ENCODE peak calls at places on chromosomes 3 and 15, in six cellular contexts. D, C, Y, W, R and L are unnamed samples.

GRCh38 chr3:70729845-70730244 is 417.4 kb upstream of the MDFIC2 start:
- DNase-seq in Y (no peak), W (no peak), D (no peak), R (no peak), C (peak), L (no peak)

GRCh38 chr3:189355481-189356201 is 183.9 kb downstream of the TPRG1 start:
- DNase-seq in D (peak), W (no peak), Y (no peak), C (peak), R (peak), L (no peak)

GRCh38 chr3:151377768-151378385 is 6.7 kb downstream of the P2RY12 start:
- DNase-seq in W (peak), C (no peak), R (no peak), D (no peak), Y (no peak), L (no peak)

GRCh38 chr3:30682434-30683155 is 76.2 kb downstream of the TGFBR2 start:
- DNase-seq in R (no peak), D (no peak), W (no peak), C (peak), Y (no peak), L (no peak)

GRCh38 chr3:15427981-15428380 is 583 bp downstream of the EAF1 start:
- DNase-seq in C (no peak), D (peak), R (no peak), W (no peak), Y (no peak), L (no peak)

GRCh38 chr15:87219650-87220615 is 1036.6 kb downstream of the NTRK3 start:
- DNase-seq in R (no peak), C (peak), D (no peak), Y (no peak), W (no peak), L (no peak)

GRCh38 chr3:39141211-39141995 is 12.0 kb downstream of the CSRNP1 start:
- DNase-seq in C (peak), W (no peak), R (peak), Y (peak), D (no peak), L (no peak)

GRCh38 chr15:70146771-70147170 is 49.1 kb upstream of the TLE3 start:
- DNase-seq in Y (no peak), D (no peak), R (no peak), C (no peak), W (no peak), L (no peak)

GRCh38 chr15:70486451-70487379 is 276.6 kb downstream of the UACA start:
- DNase-seq in Y (no peak), R (no peak), W (peak), C (peak), D (no peak), L (no peak)

GRCh38 chr15:42151736-42152135 is 4.7 kb downstream of the PLA2G4F start:
- DNase-seq in R (no peak), Y (no peak), D (no peak), W (no peak), C (peak), L (no peak)

GRCh38 chr3:156761713-156762575 is 64.2 kb upstream of the LEKR1 start:
- DNase-seq in D (no peak), Y (no peak), C (peak), R (no peak), W (no peak), L (no peak)

GRCh38 chr3:75171632-75172230 is 492.4 kb upstream of the FRG2C start:
- DNase-seq in Y (no peak), W (no peak), R (no peak), D (peak), C (peak), L (no peak)

GRCh38 chr15:39756806-39757522 is 25.7 kb downstream of the FSIP1 start:
- DNase-seq in R (no peak), Y (peak), D (peak), C (peak), W (no peak), L (peak)

GRCh38 chr15:23416349-23417276 is 30.4 kb downstream of the GOLGA6L2 start:
- DNase-seq in W (no peak), R (peak), D (no peak), Y (no peak), C (no peak), L (no peak)

GRCh38 chr3:38713121-38713520 is 63.6 kb upstream of the SCN5A start:
- DNase-seq in W (no peak), D (no peak), R (no peak), C (no peak), Y (no peak), L (no peak)

GRCh38 chr3:168876346-168877035 is 780.8 kb upstream of the GOLIM4 start:
- DNase-seq in W (no peak), D (no peak), Y (peak), C (peak), R (no peak), L (peak)

GRCh38 chr15:101324513-101325177 is 29.6 kb upstream of the SNRPA1 start:
- DNase-seq in W (no peak), D (no peak), R (no peak), Y (no peak), C (no peak), L (no peak)

GRCh38 chr3:42510325-42510724 is 7.9 kb downstream of the VIPR1 start:
- DNase-seq in W (no peak), D (no peak), Y (no peak), C (no peak), R (no peak), L (no peak)

GRCh38 chr3:101813817-101814440 is 34.9 kb downstream of the NXPE3 start:
- DNase-seq in W (peak), D (no peak), C (no peak), R (no peak), Y (no peak), L (no peak)

GRCh38 chr3:128486692-128487537 is 6.1 kb downstream of the GATA2 start:
- DNase-seq in W (no peak), R (peak), C (peak), D (peak), Y (no peak), L (peak)

GRCh38 chr3:38543602-38544001 is 47.5 kb downstream of the EXOG start:
- DNase-seq in Y (peak), W (no peak), C (no peak), R (no peak), D (no peak), L (no peak)

GRCh38 chr3:116770815-116771450 is 61.4 kb downstream of the TUSC7 start:
- DNase-seq in D (peak), C (peak), R (peak), W (peak), Y (peak), L (peak)
- TF ChIP-seq CTCF in D (peak), C (peak), R (peak), W (peak), Y (peak), L (peak)

DNA sequence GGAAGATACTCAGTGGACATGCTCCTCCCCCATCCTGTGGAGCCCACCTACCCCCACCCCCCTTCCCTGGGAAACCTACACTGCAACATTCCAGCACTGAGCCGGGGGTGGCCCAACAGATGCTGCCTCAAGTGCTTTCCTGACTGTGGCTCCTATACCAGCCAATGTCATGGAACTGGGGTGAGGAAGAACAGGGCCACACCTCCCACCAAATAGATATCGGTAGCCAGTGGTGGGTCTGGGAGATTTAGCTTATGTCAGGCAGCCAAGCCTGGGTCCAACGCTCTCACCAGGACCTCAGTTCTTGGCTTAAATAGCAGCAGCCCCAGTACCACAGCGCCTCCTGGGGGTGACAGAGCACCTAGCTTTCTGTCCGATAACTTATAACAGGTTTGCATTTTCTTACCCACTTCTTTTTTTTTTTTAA is 30.3 kb downstream of the CDC25A start:
- DNase-seq in C (peak), R (peak), D (peak), Y (peak), W (no peak), L (peak)
- TF ChIP-seq CTCF in C (peak), R (peak), D (peak), Y (peak), W (peak), L (peak)

GRCh38 chr3:124133366-124133940 is 141.5 kb upstream of the ROPN1 start:
- DNase-seq in W (no peak), C (no peak), Y (no peak), D (no peak), R (no peak), L (no peak)

GRCh38 chr3:124137264-124137663 is 145.3 kb upstream of the ROPN1 start:
- DNase-seq in Y (no peak), D (no peak), C (no peak), R (no peak), W (no peak), L (no peak)

GRCh38 chr3:124126446-124127017 is 134.6 kb upstream of the ROPN1 start:
- DNase-seq in W (no peak), Y (no peak), C (no peak), R (no peak), D (no peak), L (no peak)

GRCh38 chr3:124132813-124133212 is 140.9 kb upstream of the ROPN1 start:
- DNase-seq in D (no peak), C (peak), W (no peak), Y (no peak), R (no peak), L (no peak)

GRCh38 chr3:124131158-124132115 is 139.5 kb upstream of the ROPN1 start:
- DNase-seq in D (no peak), C (peak), W (no peak), R (no peak), Y (no peak), L (no peak)
- TF ChIP-seq CTCF in D (no peak), C (no peak), W (no peak), R (no peak), Y (no peak), L (no peak)

DNA sequence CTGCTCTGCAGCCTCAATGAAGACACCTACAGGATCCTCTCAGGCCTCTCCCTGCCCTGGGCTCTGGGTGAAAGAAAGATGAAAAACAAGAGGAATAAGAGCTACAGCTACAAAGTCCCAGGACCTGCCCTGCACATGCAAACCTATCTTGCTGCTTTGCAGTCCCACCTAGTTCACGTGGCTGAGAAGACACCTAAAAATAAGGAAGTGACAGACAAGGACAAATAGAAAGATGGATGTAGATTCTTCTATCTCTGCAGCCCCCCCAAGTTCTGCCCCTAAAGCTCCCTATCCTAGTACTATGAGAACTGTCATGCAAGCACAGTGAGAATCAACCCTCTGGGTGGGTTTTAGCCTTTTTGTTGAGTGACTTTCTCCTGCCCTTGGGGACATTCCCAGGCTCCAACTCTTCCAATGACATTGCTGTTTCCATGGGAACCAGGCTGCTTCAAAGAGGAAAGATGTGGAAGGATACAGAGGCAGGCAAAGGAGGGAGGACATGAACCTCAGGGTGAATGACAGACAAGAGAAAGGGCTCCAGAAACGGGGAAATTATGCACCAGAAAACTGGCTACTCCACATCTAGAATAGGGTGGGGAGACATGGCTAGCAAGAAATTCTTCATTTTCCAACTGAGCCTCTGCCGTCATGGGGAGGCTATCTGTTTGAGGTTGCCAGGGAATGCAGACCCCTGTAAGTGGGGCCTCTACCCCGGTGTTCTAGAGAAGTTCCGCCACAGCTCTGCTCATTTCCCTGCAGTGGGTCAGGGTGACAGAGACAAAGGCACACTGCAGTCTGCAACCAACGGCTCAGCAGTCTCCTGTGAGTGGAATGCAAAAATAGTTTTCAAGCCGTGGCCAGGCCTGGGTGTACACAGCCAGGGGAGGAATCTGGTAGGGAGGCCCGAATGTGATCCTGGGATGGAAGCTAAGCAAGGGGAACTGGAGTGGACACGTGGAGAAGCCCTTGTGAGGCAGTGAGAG is 5.2 kb downstream of the CSPG5 start:
- DNase-seq in W (no peak), Y (no peak), D (peak), R (no peak), C (no peak), L (no peak)
- TF ChIP-seq CTCF in W (no peak), Y (no peak), D (no peak), R (no peak), C (no peak), L (no peak)

GRCh38 chr3:196486263-196486662 is 17.3 kb downstream of the RNF168 start:
- DNase-seq in D (no peak), R (no peak), W (no peak), C (no peak), Y (no peak), L (peak)
- TF ChIP-seq CTCF in D (peak), R (peak), W (peak), C (peak), Y (peak), L (no peak)

GRCh38 chr15:74787251-74788041 is 5.6 kb downstream of the CSK start:
- DNase-seq in Y (no peak), R (peak), D (peak), C (peak), W (peak), L (peak)
- TF ChIP-seq CTCF in Y (peak), R (peak), D (peak), C (peak), W (peak), L (no peak)

GRCh38 chr3:116341916-116342315 is 103.4 kb downstream of the LSAMP start:
- DNase-seq in D (no peak), Y (no peak), C (no peak), R (no peak), W (no peak), L (no peak)
- TF ChIP-seq CTCF in D (no peak), Y (no peak), C (no peak), R (no peak), W (no peak), L (no peak)

DNA sequence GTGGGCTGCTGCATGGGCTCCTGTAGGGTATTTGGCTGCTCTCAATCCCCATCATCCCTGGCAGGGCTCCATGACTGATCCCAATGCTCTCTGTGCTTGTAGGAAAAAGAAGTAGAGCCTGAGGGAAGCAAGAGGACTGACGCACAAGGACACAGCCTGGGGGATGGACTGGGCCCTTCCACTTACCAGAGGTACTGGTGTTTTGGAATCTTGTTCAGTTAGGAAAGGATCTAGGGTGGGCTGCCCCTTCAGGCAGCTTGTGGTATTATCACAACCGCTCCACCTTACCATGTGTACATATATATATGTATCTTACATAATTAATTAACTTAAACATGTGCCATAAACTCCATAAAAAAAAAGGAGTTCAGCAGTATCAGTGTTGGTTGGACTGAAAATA is 1.3 kb downstream of the SLC28A2 start:
- DNase-seq in W (no peak), C (no peak), R (peak), Y (no peak), D (peak), L (no peak)
- TF ChIP-seq CTCF in W (no peak), C (peak), R (peak), Y (peak), D (peak), L (peak)

DNA sequence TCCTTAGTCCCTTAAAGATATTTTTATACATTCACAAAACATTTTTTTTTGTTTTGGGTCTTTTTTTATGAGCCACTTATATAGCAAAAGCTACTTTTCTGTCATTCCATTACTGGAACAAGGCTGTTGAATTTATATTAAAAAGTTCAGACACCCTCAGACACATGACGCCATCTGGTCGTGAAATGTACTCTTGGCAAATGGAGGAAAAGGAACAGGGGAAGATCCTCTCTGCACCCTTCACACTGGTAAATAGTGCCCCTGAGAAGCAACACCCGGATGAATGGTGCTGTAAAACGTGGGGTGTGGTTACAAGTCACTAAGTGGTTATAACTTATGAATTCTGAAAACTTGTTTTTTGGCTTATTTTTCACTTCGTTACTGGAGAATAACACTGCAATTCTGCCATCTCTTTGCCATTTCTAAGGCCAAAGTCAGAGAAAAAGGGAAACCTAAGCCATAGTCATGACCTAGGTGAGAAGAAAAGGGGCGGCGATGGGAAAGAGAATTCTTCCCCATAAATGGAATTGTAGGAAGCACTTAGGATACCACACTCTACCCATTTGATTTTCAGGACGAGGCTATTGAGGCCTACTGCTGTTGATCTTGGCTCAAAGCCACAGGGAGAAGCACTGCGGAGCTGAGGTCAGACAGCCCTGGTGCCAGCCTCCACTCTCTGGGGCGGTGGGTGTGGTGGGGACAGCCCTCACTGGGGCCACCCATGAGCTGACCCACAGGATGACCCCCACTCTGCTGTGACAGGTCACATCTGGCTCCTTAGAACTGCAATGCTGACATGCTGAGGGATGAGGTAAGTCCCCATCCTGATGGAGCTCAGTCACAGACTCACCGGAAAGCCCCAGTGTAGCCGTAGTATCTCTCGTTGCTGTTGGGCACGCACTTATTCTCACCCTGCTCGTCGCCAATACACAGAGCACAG is 21.8 kb downstream of the LTF start:
- DNase-seq in Y (peak), C (peak), R (no peak), D (peak), W (peak), L (peak)
- TF ChIP-seq CTCF in Y (no peak), C (peak), R (peak), D (peak), W (peak), L (peak)